ENCODE peak calls at places on chromosomes 6 and 20, in seven cellular contexts. B is GM12865, R is B cell, S is WTC11, N is A673, I is neural crest cell, P is H1. T is an unnamed sample.
A peak's percentile ranks its signal among the peaks of the same experiment; 100 is the strongest.

GRCh38 chr20:35572838-35573237 is 31.0 kb downstream of the ERGIC3 start:
- DNase-seq in B (no peak), R (no peak), S (no peak), N (no peak), I (no peak), P (no peak), T (no peak)

GRCh38 chr6:113599444-113599843 is 257.7 kb upstream of the MARCKS start:
- DNase-seq in B (no peak), R (no peak), S (no peak), N (no peak), I (no peak), P (no peak), T (no peak)

GRCh38 chr20:8457978-8458377 is 325.9 kb downstream of the PLCB1 start:
- DNase-seq in B (no peak), R (no peak), S (no peak), N (no peak), I (no peak), P (no peak), T (no peak)

GRCh38 chr6:111096246-111096645 is 8.9 kb downstream of the SLC16A10 start:
- DNase-seq in B (peak; percentile 43), R (no peak), S (no peak), N (no peak), I (no peak), P (no peak), T (no peak)

GRCh38 chr6:109693128-109693527 is 2.0 kb downstream of the FIG4 start:
- DNase-seq in B (peak; percentile 43), R (peak; percentile 55), S (no peak), N (no peak), I (no peak), P (no peak), T (no peak)

GRCh38 chr6:97822632-97823031 is 539.6 kb upstream of the MMS22L start:
- DNase-seq in B (no peak), R (no peak), S (no peak), N (no peak), I (no peak), P (no peak), T (no peak)

GRCh38 chr6:75278474-75279077 is 6.0 kb downstream of the TMEM30A start:
- DNase-seq in B (no peak), R (no peak), S (no peak), N (peak; percentile 28), I (no peak), P (no peak), T (no peak)

GRCh38 chr20:3794701-3795420 is 1.2 kb upstream of the CDC25B start:
- DNase-seq in B (no peak), R (no peak), S (no peak), N (no peak), I (no peak), P (no peak), T (no peak)

GRCh38 chr20:19974621-19975435 is 42.3 kb upstream of the NAA20 start:
- DNase-seq in B (no peak), R (no peak), S (no peak), N (peak; percentile 74), I (no peak), P (peak; percentile 37), T (no peak)

GRCh38 chr20:45341939-45342862 is 6.0 kb downstream of the SDC4 start:
- DNase-seq in B (no peak), R (no peak), S (peak; percentile 82), N (no peak), I (no peak), P (peak; percentile 63), T (no peak)

GRCh38 chr6:170166511-170167122 is 124.3 kb downstream of the DLL1 start:
- DNase-seq in B (no peak), R (no peak), S (no peak), N (no peak), I (no peak), P (no peak), T (no peak)

GRCh38 chr20:58228484-58229197 is at the start of gene ANKRD60:
- DNase-seq in B (no peak), R (peak; percentile 80), S (peak; percentile 76), N (peak; percentile 60), I (no peak), P (peak; percentile 82), T (peak; percentile 42)

GRCh38 chr6:125693480-125693879 is 56.0 kb upstream of the HEY2 start:
- DNase-seq in B (no peak), R (no peak), S (no peak), N (no peak), I (no peak), P (no peak), T (no peak)

GRCh38 chr6:129370268-129370916 is 339.6 kb downstream of the ARHGAP18 start:
- DNase-seq in B (peak; percentile 34), R (peak; percentile 33), S (peak; percentile 24), N (peak; percentile 73), I (peak; percentile 39), P (peak; percentile 54), T (peak; percentile 8)

GRCh38 chr20:38840894-38841470 is 35.5 kb downstream of the PPP1R16B start:
- DNase-seq in B (no peak), R (no peak), S (no peak), N (no peak), I (no peak), P (no peak), T (no peak)

DNA sequence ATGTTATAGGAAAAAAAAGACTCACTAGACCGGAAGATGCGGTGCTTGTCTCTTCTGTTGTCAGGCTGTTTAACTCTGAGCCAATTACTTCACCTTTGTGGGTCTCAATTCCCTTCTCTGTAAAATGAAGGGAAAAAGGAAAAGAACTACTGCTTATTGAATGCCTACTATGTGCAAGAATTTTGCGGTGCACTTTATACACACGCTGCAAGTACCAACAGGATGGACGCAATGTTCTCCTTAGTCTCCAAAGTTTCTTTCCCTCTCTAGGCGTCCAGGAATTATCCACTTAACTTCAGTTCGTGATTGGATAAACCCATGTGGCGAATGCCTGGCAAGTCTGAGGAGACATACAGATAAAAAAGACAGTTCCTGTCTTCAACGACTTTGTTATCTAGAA is 69.1 kb upstream of the JARID2 start:
- DNase-seq in B (no peak), R (no peak), S (no peak), N (no peak), I (no peak), P (no peak), T (no peak)
- TF ChIP-seq CTCF in B (no peak), R (no peak), S (no peak), N (no peak), I (no peak), P (no peak), T (no peak)

GRCh38 chr6:154732824-154733609 is at the start of gene SCAF8:
- DNase-seq in B (peak; percentile 90), R (peak; percentile 96), S (peak; percentile 78), N (peak; percentile 91), I (peak; percentile 84), P (peak; percentile 93), T (peak; percentile 95)
- TF ChIP-seq CTCF in B (peak; percentile 82), R (peak; percentile 83), S (peak; percentile 80), N (peak; percentile 69), I (peak; percentile 87), P (peak; percentile 87), T (peak; percentile 98)

DNA sequence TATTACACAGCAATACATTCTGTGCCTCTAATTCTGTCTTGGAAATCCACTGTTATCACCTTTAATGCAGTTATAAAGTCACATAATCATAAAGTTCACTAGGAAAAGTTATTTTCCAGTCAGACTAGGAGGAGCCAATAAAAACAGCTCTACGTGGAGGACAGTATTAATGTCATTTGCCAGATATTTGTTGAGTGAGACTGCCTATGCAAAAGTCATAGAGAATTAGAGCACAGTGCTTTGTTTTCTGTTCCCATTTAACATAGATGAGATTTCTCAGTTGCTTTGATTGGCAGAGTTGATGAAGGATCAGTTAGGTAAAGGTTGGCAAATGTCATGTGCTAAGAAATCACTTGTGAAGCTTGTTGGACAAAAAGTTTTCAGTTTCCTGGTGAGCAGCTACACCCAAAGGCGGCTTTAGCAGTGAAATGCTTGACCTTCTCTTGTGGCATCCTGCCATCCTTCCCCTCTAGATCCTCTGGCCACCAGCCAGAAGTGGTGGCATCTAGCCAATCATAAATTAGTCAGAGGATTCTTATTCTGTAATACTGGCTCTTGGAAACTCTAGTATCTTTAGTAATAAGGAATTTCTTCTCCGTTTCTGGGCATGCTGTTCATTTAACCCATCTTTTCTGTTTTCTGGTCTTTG is 37.0 kb downstream of the BCKDHB start:
- DNase-seq in B (no peak), R (no peak), S (no peak), N (peak; percentile 70), I (no peak), P (no peak), T (no peak)
- TF ChIP-seq CTCF in B (no peak), R (no peak), S (no peak), N (no peak), I (no peak), P (no peak), T (no peak)

DNA sequence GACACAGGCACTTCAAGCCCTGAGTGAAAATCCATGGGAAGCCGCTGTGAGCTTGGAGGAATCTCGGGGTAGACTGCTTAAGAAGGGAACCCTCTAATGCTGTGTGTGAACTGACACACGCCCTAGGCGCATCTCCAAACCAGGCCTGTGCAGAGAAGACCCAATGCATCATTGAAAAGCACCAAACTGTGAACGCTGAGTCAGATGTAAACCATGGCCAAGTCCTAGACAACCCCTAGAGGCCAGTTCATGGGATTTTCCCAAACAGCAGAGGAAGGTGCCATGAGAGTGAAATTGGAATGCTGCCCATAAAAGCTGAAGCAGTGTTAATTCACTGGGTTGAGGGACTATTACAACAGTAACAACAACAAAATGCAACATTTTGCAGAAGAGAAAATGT is 296.5 kb downstream of the SMOC2 start:
- DNase-seq in B (no peak), R (no peak), S (no peak), N (peak; percentile 23), I (no peak), P (no peak), T (no peak)
- TF ChIP-seq CTCF in B (no peak), R (no peak), S (no peak), N (no peak), I (no peak), P (no peak), T (no peak)

GRCh38 chr6:138692058-138692977 is 81.3 kb upstream of the CCDC28A start:
- DNase-seq in B (peak; percentile 61), R (peak; percentile 77), S (peak; percentile 61), N (peak; percentile 71), I (peak; percentile 77), P (peak; percentile 87), T (peak; percentile 96)
- TF ChIP-seq CTCF in B (peak; percentile 81), R (peak; percentile 84), S (peak; percentile 79), N (peak; percentile 78), I (peak; percentile 95), P (peak; percentile 63), T (peak; percentile 77)